ENCODE peak calls at places on chromosomes 1 and 21, in six cellular contexts. K, P, R, I, W and D are unnamed samples.

GRCh38 chr21:31781737-31782136 is 49.8 kb upstream of the SCAF4 start:
- DNase-seq in P (peak; percentile 34), K (no peak), I (no peak), W (peak; percentile 33), R (peak; percentile 8), D (peak; percentile 31)

GRCh38 chr1:29646161-29646775 is 409.9 kb downstream of the PTPRU start:
- DNase-seq in P (no peak), I (peak; percentile 23), R (no peak), W (no peak), K (no peak), D (no peak)

GRCh38 chr1:118911571-118911970 is 76.6 kb downstream of the TBX15 start:
- DNase-seq in P (no peak), I (no peak), R (no peak), K (no peak), W (no peak), D (no peak)

GRCh38 chr1:23020731-23021130 is 1.5 kb downstream of the KDM1A start:
- DNase-seq in K (no peak), P (no peak), I (no peak), R (no peak), W (no peak), D (no peak)

GRCh38 chr1:198018529-198018928 is 101.4 kb downstream of the LHX9 start:
- DNase-seq in W (no peak), K (no peak), R (no peak), I (no peak), P (no peak), D (no peak)

GRCh38 chr1:226355016-226355415 is 46.1 kb upstream of the LIN9 start:
- DNase-seq in W (no peak), K (no peak), R (no peak), I (no peak), P (no peak), D (no peak)

GRCh38 chr1:201626629-201627275 is 87.8 kb downstream of the NAV1 start:
- DNase-seq in K (no peak), P (no peak), R (no peak), I (no peak), W (no peak), D (no peak)

GRCh38 chr1:111769517-111770146 is 13.9 kb downstream of the DDX20 start:
- DNase-seq in I (peak; percentile 58), P (peak; percentile 31), K (peak; percentile 55), W (no peak), R (no peak), D (no peak)

GRCh38 chr21:42263591-42264131 is 44.7 kb downstream of the ABCG1 start:
- DNase-seq in K (no peak), W (peak; percentile 29), R (no peak), P (peak; percentile 26), I (no peak), D (peak; percentile 36)

GRCh38 chr1:236220473-236220872 is 61.3 kb downstream of the ERO1B start:
- DNase-seq in R (no peak), W (no peak), K (no peak), P (no peak), I (no peak), D (no peak)

GRCh38 chr1:2783435-2784397 is 17.8 kb downstream of the TTC34 start:
- DNase-seq in K (no peak), R (no peak), P (no peak), W (no peak), I (no peak), D (no peak)

GRCh38 chr21:38811257-38811656 is 5.5 kb downstream of the ETS2 start:
- DNase-seq in I (no peak), R (no peak), K (no peak), W (no peak), P (no peak), D (no peak)
- H3K27ac ChIP-seq in I (no peak overlapping the region), R (no peak overlapping the region), K (no peak overlapping the region), W (peak overlapping the region; percentile 94), P (peak overlapping the region; percentile 35), D (no peak overlapping the region)

GRCh38 chr21:44566403-44566802 is 7.1 kb upstream of the KRTAP10-4 start:
- DNase-seq in P (no peak), K (no peak), R (no peak), I (no peak), W (no peak), D (no peak)

GRCh38 chr21:44569861-44570517 is 3.5 kb upstream of the KRTAP10-4 start:
- DNase-seq in P (no peak), I (peak; percentile 40), K (no peak), R (no peak), W (no peak), D (peak; percentile 15)

GRCh38 chr21:44567481-44568171 is 5.9 kb upstream of the KRTAP10-4 start:
- DNase-seq in K (no peak), I (no peak), W (no peak), R (no peak), P (no peak), D (no peak)

GRCh38 chr21:44568667-44569556 is 4.6 kb upstream of the KRTAP10-4 start:
- DNase-seq in K (no peak), I (no peak), R (no peak), W (no peak), P (no peak), D (no peak)

DNA sequence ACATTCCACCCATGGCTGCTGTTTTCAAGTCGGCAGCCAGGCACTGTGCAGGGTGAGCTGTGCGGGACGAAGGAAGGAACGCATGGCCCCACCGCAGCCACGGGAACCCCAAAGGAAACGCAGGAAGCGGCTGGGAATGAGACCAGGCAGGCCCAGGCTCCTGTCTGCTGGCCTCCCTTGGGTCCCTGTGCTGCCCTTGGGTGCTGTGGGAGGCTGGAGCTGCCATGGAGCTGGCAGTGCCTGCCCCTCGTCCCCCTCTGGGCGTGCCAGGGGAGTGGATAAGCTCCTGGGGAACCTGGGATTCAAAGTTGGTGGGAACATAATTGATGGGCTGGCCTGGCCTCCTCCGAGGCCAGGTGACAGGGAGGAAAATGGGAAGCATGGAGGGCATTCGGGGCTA is 5.3 kb upstream of the KRTAP10-4 start:
- DNase-seq in W (no peak), I (no peak), P (no peak), K (no peak), R (no peak), D (no peak)
- H3K27ac ChIP-seq in W (no peak overlapping the region), I (no peak overlapping the region), P (no peak overlapping the region), K (no peak overlapping the region), R (no peak overlapping the region), D (no peak overlapping the region)

GRCh38 chr1:10522324-10522860 is 47.6 kb downstream of the PEX14 start:
- DNase-seq in K (no peak), P (no peak), I (no peak), R (no peak), W (no peak), D (no peak)
- H3K27ac ChIP-seq in K (no peak overlapping the region), P (peak overlapping the region; percentile 32), I (no peak overlapping the region), R (no peak overlapping the region), W (no peak overlapping the region), D (no peak overlapping the region)

GRCh38 chr1:151980287-151981177 is 13.1 kb downstream of the S100A10 start:
- DNase-seq in P (no peak), K (no peak), W (peak; percentile 34), I (no peak), R (no peak), D (no peak)
- H3K27ac ChIP-seq in P (no peak overlapping the region), K (no peak overlapping the region), W (peak overlapping the region; percentile 45), I (no peak overlapping the region), R (no peak overlapping the region), D (no peak overlapping the region)

GRCh38 chr1:85220756-85221166 is 19.9 kb upstream of the SYDE2 start:
- DNase-seq in K (no peak), R (no peak), I (no peak), P (no peak), W (no peak), D (no peak)

GRCh38 chr1:85223334-85223733 is 22.5 kb upstream of the SYDE2 start:
- DNase-seq in W (no peak), I (no peak), K (no peak), P (no peak), R (no peak), D (no peak)

GRCh38 chr1:85225624-85226380 is 25.0 kb upstream of the SYDE2 start:
- DNase-seq in R (no peak), I (no peak), W (no peak), P (no peak), K (peak; percentile 14), D (no peak)

GRCh38 chr1:85228952-85229351 is 28.1 kb upstream of the SYDE2 start:
- DNase-seq in K (no peak), P (no peak), W (no peak), R (no peak), I (no peak), D (no peak)

GRCh38 chr1:85224734-85225623 is 24.2 kb upstream of the SYDE2 start:
- DNase-seq in W (peak; percentile 20), I (no peak), K (peak; percentile 81), P (peak; percentile 61), R (no peak), D (peak; percentile 61)
- H3K27ac ChIP-seq in W (peak overlapping the region; percentile 84), I (no peak overlapping the region), K (peak overlapping the region; percentile 97), P (peak overlapping the region; percentile 62), R (no peak overlapping the region), D (peak overlapping the region; percentile 47)

DNA sequence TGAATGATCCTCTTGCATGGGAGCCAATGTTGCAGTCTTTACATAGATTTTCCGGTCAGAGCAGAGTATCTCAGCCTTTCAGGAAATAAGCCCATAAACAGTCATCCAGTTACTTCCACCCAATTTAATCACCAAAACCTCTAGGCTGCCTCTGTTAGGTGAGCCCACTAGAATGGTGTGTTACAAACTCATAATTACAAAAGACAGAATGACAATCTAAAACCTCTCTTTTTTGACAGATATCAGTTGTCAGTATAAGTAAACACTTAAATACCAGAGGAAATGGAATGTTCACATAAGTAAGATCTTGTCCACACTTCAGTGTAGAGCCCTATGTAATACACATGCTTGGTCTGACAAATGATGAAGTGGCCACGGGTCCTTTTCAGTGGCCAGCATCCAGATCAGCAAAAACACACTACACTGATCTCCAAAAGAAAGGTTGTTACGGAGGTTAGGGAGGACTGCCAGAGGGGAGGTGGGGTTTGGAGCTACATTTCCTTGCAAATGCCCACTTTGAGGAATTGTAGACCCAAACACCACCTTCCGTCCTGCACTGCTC is 71.3 kb upstream of the FBXO28 start:
- DNase-seq in W (no peak), R (no peak), K (no peak), I (no peak), P (no peak), D (no peak)
- H3K27ac ChIP-seq in W (no peak overlapping the region), R (no peak overlapping the region), K (no peak overlapping the region), I (no peak overlapping the region), P (no peak overlapping the region), D (no peak overlapping the region)

GRCh38 chr1:45557422-45557944 is 6.9 kb downstream of the AKR1A1 start:
- DNase-seq in K (no peak), W (no peak), P (peak; percentile 43), I (no peak), R (no peak), D (no peak)

GRCh38 chr1:45552309-45552708 is 1.7 kb downstream of the AKR1A1 start:
- DNase-seq in I (no peak), P (peak; percentile 94), W (no peak), R (no peak), K (no peak), D (peak; percentile 65)

GRCh38 chr1:45551684-45552083 is 1.1 kb downstream of the AKR1A1 start:
- DNase-seq in K (no peak), W (no peak), I (no peak), P (no peak), R (no peak), D (no peak)

GRCh38 chr1:45550401-45551305 is at the start of gene AKR1A1:
- DNase-seq in W (peak; percentile 89), K (peak; percentile 91), P (peak; percentile 92), I (peak; percentile 92), R (peak; percentile 89), D (peak; percentile 90)

DNA sequence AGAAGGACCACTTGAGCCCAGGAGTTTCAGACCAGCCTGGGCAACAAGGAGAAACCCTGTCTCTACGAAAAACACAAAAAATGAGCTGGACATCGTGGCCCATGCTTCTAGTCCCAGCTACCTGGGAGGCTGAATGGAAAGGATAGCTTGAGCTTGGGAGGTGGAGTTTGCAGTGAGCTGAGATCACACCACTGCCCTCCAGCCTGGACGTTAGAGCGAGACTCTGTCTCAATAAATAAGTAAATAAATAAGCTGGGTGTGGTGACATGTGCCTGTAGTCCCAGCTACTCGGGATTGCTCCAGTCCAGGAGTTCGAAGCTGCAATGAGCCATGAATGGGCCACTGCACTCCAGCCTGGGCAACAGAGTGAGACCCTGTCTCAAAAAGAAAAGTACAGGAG is 3.6 kb downstream of the AKR1A1 start:
- DNase-seq in K (no peak), W (no peak), R (no peak), P (no peak), I (no peak), D (no peak)
- H3K27ac ChIP-seq in K (no peak overlapping the region), W (no peak overlapping the region), R (no peak overlapping the region), P (no peak overlapping the region), I (no peak overlapping the region), D (no peak overlapping the region)